ENCODE peak calls at places on chromosome 7, in seven cellular contexts. One of them, this sample, is unnamed.

GRCh38 chr7:87336136-87336535 is 9.3 kb upstream of the CROT start:
- DNase-seq in HS-27A: no peak
- DNase-seq in activated effector memory CD4-positive, alpha-beta T cell treated with anti-CD3 and anti-CD28 coated beads, Interleukin-2, amount 50 U/mL, for 16 hours: no peak
- DNase-seq in amniotic stem cell: no peak
- DNase-seq in stimulated activated CD8-positive, alpha-beta memory T cell treated with anti-CD3 and anti-CD28 coated beads, Interleukin-4, amount 100 ng/mL, for 24 hours: no peak
- DNase-seq in WTC11: no peak
- DNase-seq in M059J: no peak
- DNase-seq in this sample: no peak

GRCh38 chr7:20185988-20186387 is 31.2 kb downstream of the MACC1 start:
- DNase-seq in HS-27A: no peak
- DNase-seq in activated effector memory CD4-positive, alpha-beta T cell treated with anti-CD3 and anti-CD28 coated beads, Interleukin-2, amount 50 U/mL, for 16 hours: no peak
- DNase-seq in amniotic stem cell: no peak
- DNase-seq in stimulated activated CD8-positive, alpha-beta memory T cell treated with anti-CD3 and anti-CD28 coated beads, Interleukin-4, amount 100 ng/mL, for 24 hours: no peak
- DNase-seq in WTC11: no peak
- DNase-seq in M059J: no peak
- DNase-seq in this sample: no peak

GRCh38 chr7:34165927-34166550 is 260.7 kb downstream of the BMPER start:
- DNase-seq in HS-27A: no peak
- DNase-seq in activated effector memory CD4-positive, alpha-beta T cell treated with anti-CD3 and anti-CD28 coated beads, Interleukin-2, amount 50 U/mL, for 16 hours: no peak
- DNase-seq in amniotic stem cell: no peak
- DNase-seq in stimulated activated CD8-positive, alpha-beta memory T cell treated with anti-CD3 and anti-CD28 coated beads, Interleukin-4, amount 100 ng/mL, for 24 hours: no peak
- DNase-seq in WTC11: no peak
- DNase-seq in M059J: peak
- DNase-seq in this sample: no peak

GRCh38 chr7:39758234-39758970 is 135.0 kb downstream of the RALA start:
- DNase-seq in HS-27A: no peak
- DNase-seq in activated effector memory CD4-positive, alpha-beta T cell treated with anti-CD3 and anti-CD28 coated beads, Interleukin-2, amount 50 U/mL, for 16 hours: no peak
- DNase-seq in amniotic stem cell: no peak
- DNase-seq in stimulated activated CD8-positive, alpha-beta memory T cell treated with anti-CD3 and anti-CD28 coated beads, Interleukin-4, amount 100 ng/mL, for 24 hours: no peak
- DNase-seq in WTC11: no peak
- DNase-seq in M059J: no peak
- DNase-seq in this sample: no peak

GRCh38 chr7:103710247-103710646 is 264.2 kb upstream of the SLC26A5 start:
- DNase-seq in HS-27A: no peak
- DNase-seq in activated effector memory CD4-positive, alpha-beta T cell treated with anti-CD3 and anti-CD28 coated beads, Interleukin-2, amount 50 U/mL, for 16 hours: no peak
- DNase-seq in amniotic stem cell: no peak
- DNase-seq in stimulated activated CD8-positive, alpha-beta memory T cell treated with anti-CD3 and anti-CD28 coated beads, Interleukin-4, amount 100 ng/mL, for 24 hours: no peak
- DNase-seq in WTC11: no peak
- DNase-seq in M059J: peak
- DNase-seq in this sample: no peak

GRCh38 chr7:64206903-64207302 is at the start of gene ZNF735:
- DNase-seq in HS-27A: no peak
- DNase-seq in activated effector memory CD4-positive, alpha-beta T cell treated with anti-CD3 and anti-CD28 coated beads, Interleukin-2, amount 50 U/mL, for 16 hours: no peak
- DNase-seq in amniotic stem cell: no peak
- DNase-seq in stimulated activated CD8-positive, alpha-beta memory T cell treated with anti-CD3 and anti-CD28 coated beads, Interleukin-4, amount 100 ng/mL, for 24 hours: no peak
- DNase-seq in WTC11: no peak
- DNase-seq in M059J: no peak
- DNase-seq in this sample: no peak

GRCh38 chr7:1925973-1926907 is 256.2 kb downstream of the ELFN1 start:
- DNase-seq in HS-27A: no peak
- DNase-seq in activated effector memory CD4-positive, alpha-beta T cell treated with anti-CD3 and anti-CD28 coated beads, Interleukin-2, amount 50 U/mL, for 16 hours: no peak
- DNase-seq in amniotic stem cell: no peak
- DNase-seq in stimulated activated CD8-positive, alpha-beta memory T cell treated with anti-CD3 and anti-CD28 coated beads, Interleukin-4, amount 100 ng/mL, for 24 hours: no peak
- DNase-seq in WTC11: no peak
- DNase-seq in M059J: no peak
- DNase-seq in this sample: no peak

GRCh38 chr7:2261611-2262010 is 19.6 kb downstream of the NUDT1 start:
- DNase-seq in HS-27A: no peak
- DNase-seq in activated effector memory CD4-positive, alpha-beta T cell treated with anti-CD3 and anti-CD28 coated beads, Interleukin-2, amount 50 U/mL, for 16 hours: no peak
- DNase-seq in amniotic stem cell: no peak
- DNase-seq in stimulated activated CD8-positive, alpha-beta memory T cell treated with anti-CD3 and anti-CD28 coated beads, Interleukin-4, amount 100 ng/mL, for 24 hours: no peak
- DNase-seq in WTC11: no peak
- DNase-seq in M059J: no peak
- DNase-seq in this sample: no peak

GRCh38 chr7:32043688-32044087 is 26.5 kb downstream of the PDE1C start:
- DNase-seq in HS-27A: peak
- DNase-seq in activated effector memory CD4-positive, alpha-beta T cell treated with anti-CD3 and anti-CD28 coated beads, Interleukin-2, amount 50 U/mL, for 16 hours: no peak
- DNase-seq in amniotic stem cell: no peak
- DNase-seq in stimulated activated CD8-positive, alpha-beta memory T cell treated with anti-CD3 and anti-CD28 coated beads, Interleukin-4, amount 100 ng/mL, for 24 hours: no peak
- DNase-seq in WTC11: no peak
- DNase-seq in M059J: peak
- DNase-seq in this sample: no peak

GRCh38 chr7:105205592-105206211 is 183.0 kb downstream of the SRPK2 start:
- DNase-seq in HS-27A: no peak
- DNase-seq in activated effector memory CD4-positive, alpha-beta T cell treated with anti-CD3 and anti-CD28 coated beads, Interleukin-2, amount 50 U/mL, for 16 hours: no peak
- DNase-seq in amniotic stem cell: no peak
- DNase-seq in stimulated activated CD8-positive, alpha-beta memory T cell treated with anti-CD3 and anti-CD28 coated beads, Interleukin-4, amount 100 ng/mL, for 24 hours: no peak
- DNase-seq in WTC11: no peak
- DNase-seq in M059J: no peak
- DNase-seq in this sample: no peak

This sample was measured in glutamatergic neuron.